ENCODE peak calls at places on chromosomes 1 and 21, in nine cellular contexts. One of them, this sample, is unnamed.

GRCh38 chr1:175679931-175680652 is 63.3 kb downstream of the TNR start:
- DNase-seq in CD8-positive, alpha-beta T cell: no peak
- DNase-seq in foreskin fibroblast: no peak
- DNase-seq in endothelial cell of umbilical vein: no peak
- DNase-seq in NCI-H2081: no peak
- DNase-seq in HFF-Myc: no peak
- DNase-seq in cerebellar cortex: peak; percentile 25
- DNase-seq in H9: no peak
- DNase-seq in activated T-cell treated with anti-CD3 and anti-CD28 coated beads, Interleukin-2, amount 50 U/mL, for 1 hour: no peak
- DNase-seq in this sample: no peak

GRCh38 chr21:18725653-18726052 is 322.1 kb upstream of the TMPRSS15 start:
- DNase-seq in HFF-Myc: no peak
- DNase-seq in H9: peak; percentile 40
- DNase-seq in CD8-positive, alpha-beta T cell: no peak
- DNase-seq in foreskin fibroblast: no peak
- DNase-seq in endothelial cell of umbilical vein: no peak
- DNase-seq in activated T-cell treated with anti-CD3 and anti-CD28 coated beads, Interleukin-2, amount 50 U/mL, for 1 hour: no peak
- DNase-seq in NCI-H2081: no peak
- DNase-seq in cerebellar cortex: no peak
- DNase-seq in this sample: no peak

GRCh38 chr1:239717097-239718051 is 331.0 kb downstream of the CHRM3 start:
- DNase-seq in activated T-cell treated with anti-CD3 and anti-CD28 coated beads, Interleukin-2, amount 50 U/mL, for 1 hour: no peak
- DNase-seq in cerebellar cortex: no peak
- DNase-seq in HFF-Myc: no peak
- DNase-seq in H9: no peak
- DNase-seq in NCI-H2081: no peak
- DNase-seq in CD8-positive, alpha-beta T cell: no peak
- DNase-seq in foreskin fibroblast: no peak
- DNase-seq in endothelial cell of umbilical vein: no peak
- DNase-seq in this sample: no peak

GRCh38 chr21:17802568-17802967 is 16.6 kb downstream of the C21orf91 start:
- DNase-seq in HFF-Myc: no peak
- DNase-seq in cerebellar cortex: no peak
- DNase-seq in CD8-positive, alpha-beta T cell: no peak
- DNase-seq in NCI-H2081: no peak
- DNase-seq in activated T-cell treated with anti-CD3 and anti-CD28 coated beads, Interleukin-2, amount 50 U/mL, for 1 hour: no peak
- DNase-seq in endothelial cell of umbilical vein: no peak
- DNase-seq in foreskin fibroblast: peak; percentile 29
- DNase-seq in H9: no peak
- DNase-seq in this sample: no peak

GRCh38 chr1:54273837-54274192 is 73.8 kb downstream of the MRPL37 start:
- DNase-seq in foreskin fibroblast: peak; percentile 47
- DNase-seq in CD8-positive, alpha-beta T cell: no peak
- DNase-seq in NCI-H2081: no peak
- DNase-seq in endothelial cell of umbilical vein: no peak
- DNase-seq in cerebellar cortex: peak; percentile 56
- DNase-seq in HFF-Myc: no peak
- DNase-seq in activated T-cell treated with anti-CD3 and anti-CD28 coated beads, Interleukin-2, amount 50 U/mL, for 1 hour: no peak
- DNase-seq in H9: peak; percentile 55
- DNase-seq in this sample: no peak

GRCh38 chr1:116738673-116739370 is 15.4 kb upstream of the CD2 start:
- DNase-seq in H9: no peak
- DNase-seq in foreskin fibroblast: no peak
- DNase-seq in endothelial cell of umbilical vein: no peak
- DNase-seq in CD8-positive, alpha-beta T cell: peak; percentile 48
- DNase-seq in cerebellar cortex: no peak
- DNase-seq in HFF-Myc: no peak
- DNase-seq in activated T-cell treated with anti-CD3 and anti-CD28 coated beads, Interleukin-2, amount 50 U/mL, for 1 hour: peak; percentile 59
- DNase-seq in NCI-H2081: no peak
- DNase-seq in this sample: peak; percentile 86

GRCh38 chr1:226714148-226714547 is 24.9 kb downstream of the ITPKB start:
- DNase-seq in cerebellar cortex: no peak
- DNase-seq in foreskin fibroblast: no peak
- DNase-seq in endothelial cell of umbilical vein: no peak
- DNase-seq in HFF-Myc: no peak
- DNase-seq in activated T-cell treated with anti-CD3 and anti-CD28 coated beads, Interleukin-2, amount 50 U/mL, for 1 hour: no peak
- DNase-seq in CD8-positive, alpha-beta T cell: no peak
- DNase-seq in NCI-H2081: no peak
- DNase-seq in H9: no peak
- DNase-seq in this sample: no peak

GRCh38 chr1:234214129-234214910 is 158.9 kb upstream of the COA6 start:
- DNase-seq in CD8-positive, alpha-beta T cell: peak; percentile 9
- DNase-seq in HFF-Myc: no peak
- DNase-seq in foreskin fibroblast: no peak
- DNase-seq in activated T-cell treated with anti-CD3 and anti-CD28 coated beads, Interleukin-2, amount 50 U/mL, for 1 hour: no peak
- DNase-seq in H9: peak; percentile 63
- DNase-seq in NCI-H2081: peak; percentile 31
- DNase-seq in cerebellar cortex: peak; percentile 71
- DNase-seq in endothelial cell of umbilical vein: no peak
- DNase-seq in this sample: peak; percentile 58

GRCh38 chr1:230746617-230747016 is 571 bp upstream of the CAPN9 start:
- DNase-seq in H9: no peak
- DNase-seq in endothelial cell of umbilical vein: no peak
- DNase-seq in activated T-cell treated with anti-CD3 and anti-CD28 coated beads, Interleukin-2, amount 50 U/mL, for 1 hour: no peak
- DNase-seq in HFF-Myc: no peak
- DNase-seq in NCI-H2081: no peak
- DNase-seq in CD8-positive, alpha-beta T cell: no peak
- DNase-seq in foreskin fibroblast: no peak
- DNase-seq in cerebellar cortex: no peak
- DNase-seq in this sample: no peak

GRCh38 chr1:118488776-118489175 is 303.7 kb upstream of the SPAG17 start:
- DNase-seq in NCI-H2081: no peak
- DNase-seq in HFF-Myc: no peak
- DNase-seq in activated T-cell treated with anti-CD3 and anti-CD28 coated beads, Interleukin-2, amount 50 U/mL, for 1 hour: no peak
- DNase-seq in cerebellar cortex: no peak
- DNase-seq in foreskin fibroblast: no peak
- DNase-seq in CD8-positive, alpha-beta T cell: no peak
- DNase-seq in endothelial cell of umbilical vein: no peak
- DNase-seq in H9: no peak
- DNase-seq in this sample: no peak

GRCh38 chr21:36860736-36861594 is 105.5 kb downstream of the HLCS start:
- DNase-seq in H9: no peak
- DNase-seq in foreskin fibroblast: peak; percentile 42
- DNase-seq in endothelial cell of umbilical vein: peak; percentile 62
- DNase-seq in cerebellar cortex: no peak
- DNase-seq in activated T-cell treated with anti-CD3 and anti-CD28 coated beads, Interleukin-2, amount 50 U/mL, for 1 hour: no peak
- DNase-seq in NCI-H2081: no peak
- DNase-seq in HFF-Myc: no peak
- DNase-seq in CD8-positive, alpha-beta T cell: no peak
- DNase-seq in this sample: no peak

This sample was measured in activated CD8-positive, alpha-beta memory T cell treated with anti-CD3 and anti-CD28 coated beads for 24 hours.